ENCODE peak calls at places on chromosomes 13 and 19, in six cellular contexts. A, F, O, Q, L and N are unnamed samples. For H3K4me1, the result is how much of the 10 kb centered on the place peaks cover.

GRCh38 chr13:48194392-48194754 is 38.6 kb upstream of the ITM2B start:
- DNase-seq in Q (peak), O (no peak), F (no peak), A (no peak), L (no peak), N (no peak)

GRCh38 chr19:28208745-28209144 is 1004.2 kb downstream of the UQCRFS1 start:
- DNase-seq in O (no peak), A (no peak), F (no peak), L (no peak), Q (no peak), N (no peak)

GRCh38 chr13:67069117-67069767 is 160.9 kb downstream of the PCDH9 start:
- DNase-seq in A (no peak), O (no peak), F (no peak), L (no peak), Q (peak), N (no peak)

GRCh38 chr19:58196911-58197616 is 14.2 kb downstream of the ZNF274 start:
- DNase-seq in A (no peak), F (no peak), O (no peak), Q (peak), L (no peak), N (no peak)

GRCh38 chr13:36163809-36164308 is 32.7 kb upstream of the DCLK1 start:
- DNase-seq in Q (peak), A (peak), L (peak), F (no peak), O (peak), N (peak)

GRCh38 chr13:95122063-95122462 is 179.2 kb downstream of the ABCC4 start:
- DNase-seq in F (no peak), A (no peak), O (no peak), L (no peak), Q (no peak), N (no peak)

GRCh38 chr13:45339399-45339798 is 1.6 kb downstream of the TPT1 start:
- DNase-seq in O (no peak), Q (no peak), L (no peak), F (no peak), A (no peak), N (no peak)

GRCh38 chr19:40596608-40597328 is 4.4 kb upstream of the LTBP4 start:
- DNase-seq in L (peak), Q (peak), O (peak), A (peak), F (no peak), N (no peak)

GRCh38 chr19:17450264-17451075 is 2.0 kb upstream of the TMEM221 start:
- DNase-seq in L (no peak), A (no peak), O (no peak), Q (no peak), F (no peak), N (peak)

GRCh38 chr19:49106648-49107135 is 7.5 kb upstream of the LIN7B start:
- DNase-seq in A (peak), F (no peak), Q (peak), O (no peak), L (no peak), N (no peak)

GRCh38 chr19:19224852-19225494 is 13.2 kb downstream of the NCAN start:
- DNase-seq in A (peak), L (peak), F (peak), Q (peak), O (peak), N (no peak)

GRCh38 chr13:99884913-99885312 is 86.7 kb downstream of the ZIC5 start:
- DNase-seq in F (no peak), O (no peak), L (no peak), A (no peak), Q (no peak), N (no peak)

GRCh38 chr13:68727788-68728187 is 1379.8 kb upstream of the ATXN8OS start:
- DNase-seq in Q (no peak), F (no peak), A (no peak), L (no peak), O (no peak), N (no peak)

GRCh38 chr13:36074659-36075058 is 56.5 kb downstream of the DCLK1 start:
- DNase-seq in F (no peak), A (no peak), L (no peak), Q (peak), O (no peak), N (no peak)

GRCh38 chr13:19173752-19174151 is 7.9 kb downstream of the TUBA3C start:
- DNase-seq in F (no peak), Q (no peak), A (no peak), L (no peak), O (no peak), N (no peak)

GRCh38 chr13:112168771-112169170 is 101.8 kb downstream of the SOX1 start:
- DNase-seq in F (no peak), L (no peak), Q (no peak), O (no peak), A (peak), N (no peak)

DNA sequence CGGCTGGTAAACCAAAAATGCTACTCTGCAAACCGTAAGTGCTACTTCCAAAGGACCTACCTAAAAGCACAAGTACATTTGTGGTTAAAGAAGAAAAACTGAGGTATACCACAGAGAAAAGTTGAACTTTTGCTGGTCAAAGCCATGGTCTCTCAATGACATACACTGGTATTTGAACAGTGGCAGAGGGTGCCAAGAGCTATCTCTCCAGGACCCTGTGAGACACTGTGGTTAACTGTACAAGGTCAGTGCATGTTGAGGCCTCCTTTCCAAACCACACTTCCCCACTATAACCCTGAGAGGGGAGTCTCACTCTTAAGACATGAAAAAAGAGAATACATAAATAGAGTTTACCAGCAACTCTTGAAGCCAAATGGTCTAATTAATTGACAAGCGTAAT is 49.5 kb downstream of the COL4A1 start:
- DNase-seq in A (no peak), Q (no peak), L (no peak), F (no peak), O (no peak), N (no peak)
- H3K4me1 ChIP-seq in A (under half), Q (under half), L (under half), F (under half), O (half or more), N (under half)

DNA sequence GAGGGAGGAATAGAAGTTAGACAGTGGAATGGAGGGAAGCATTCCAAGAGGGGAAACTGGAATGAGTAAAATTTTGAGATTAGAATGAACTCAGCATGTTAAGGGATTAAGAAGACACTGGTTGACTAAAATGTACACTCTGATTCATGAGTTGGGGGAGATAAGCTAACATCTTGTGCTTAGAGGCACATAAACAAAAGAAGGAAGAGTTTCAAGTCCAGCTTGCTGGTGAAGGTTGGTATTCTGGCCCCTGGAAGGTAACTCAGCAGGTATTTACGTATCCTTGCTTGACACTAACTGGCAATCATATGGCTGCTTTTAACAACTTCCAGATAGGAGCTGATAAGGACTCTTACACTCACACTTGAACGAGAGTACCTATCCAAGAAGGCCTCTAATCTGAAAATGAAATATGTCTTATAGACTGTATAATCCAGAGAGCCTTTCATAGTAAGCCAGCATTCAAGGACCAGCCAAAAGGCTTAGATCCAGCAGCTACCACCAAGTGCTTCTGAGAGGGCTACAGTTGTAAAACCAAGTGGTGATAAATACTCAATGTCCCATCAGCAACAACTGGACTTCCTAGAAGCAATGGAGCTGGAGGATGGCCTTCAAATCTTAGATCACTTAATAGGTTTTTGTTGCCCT is 149.7 kb upstream of the SERP2 start:
- DNase-seq in F (no peak), Q (no peak), O (no peak), L (no peak), A (no peak), N (no peak)
- H3K27ac ChIP-seq in F (peak), Q (no peak), O (peak), L (peak), A (no peak), N (no peak)

GRCh38 chr19:39399684-39400465 is 6.8 kb upstream of the ZFP36 start:
- DNase-seq in Q (no peak), O (no peak), L (no peak), F (no peak), A (peak), N (no peak)
- H3K4me1 ChIP-seq in Q (under half), O (half or more), L (under half), F (under half), A (under half), N (under half)

DNA sequence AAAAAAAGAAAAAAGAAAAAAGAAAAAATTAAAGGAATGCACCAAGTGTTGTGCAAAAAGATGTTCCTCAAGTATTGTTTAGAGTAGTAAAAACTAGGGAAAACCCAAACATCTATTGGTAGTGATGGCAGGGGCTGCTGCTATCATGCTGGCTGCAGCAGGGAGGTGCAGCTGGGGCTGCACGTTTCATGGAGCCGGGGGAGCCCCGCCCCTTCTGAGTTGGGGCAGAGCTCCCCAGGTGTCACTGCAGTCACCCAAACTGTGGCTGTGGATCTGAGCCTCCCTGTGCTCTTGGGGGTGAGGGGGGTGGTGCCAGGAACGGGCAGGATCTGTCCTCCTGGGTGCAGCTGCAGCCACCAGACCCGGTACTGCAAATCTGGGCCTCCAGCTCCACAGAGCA is 11.5 kb upstream of the UBE2S start:
- DNase-seq in Q (no peak), F (no peak), A (no peak), L (no peak), O (no peak), N (no peak)
- H3K27ac ChIP-seq in Q (no peak), F (no peak), A (no peak), L (no peak), O (no peak), N (no peak)

DNA sequence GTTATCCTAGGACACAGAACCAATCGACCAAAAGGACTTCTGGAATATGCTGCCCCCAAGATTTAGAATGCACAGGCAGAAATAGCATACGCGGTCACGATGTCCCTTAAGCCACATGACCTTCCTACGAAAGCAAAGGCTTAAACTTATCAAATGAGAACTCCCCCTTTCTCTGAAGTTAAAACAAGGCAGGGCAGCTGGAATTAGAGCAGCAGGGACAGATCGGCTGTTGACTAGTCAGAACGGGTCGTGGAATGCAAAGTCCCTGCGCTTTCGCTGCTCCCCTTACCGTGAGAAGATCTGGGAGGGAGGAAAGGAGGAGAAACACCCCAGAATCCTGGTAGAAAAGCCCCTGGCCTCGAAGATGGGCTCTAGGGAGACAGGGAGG is 799 bp upstream of the USPL1 start:
- DNase-seq in Q (peak), A (no peak), L (peak), F (peak), O (peak), N (no peak)
- H3K4me1 ChIP-seq in Q (under half), A (under half), L (under half), F (under half), O (under half), N (under half)

GRCh38 chr19:46610413-46610775 is 9.3 kb downstream of the CALM3 start:
- DNase-seq in Q (no peak), A (no peak), L (peak), F (no peak), O (no peak), N (no peak)
- H3K27ac ChIP-seq in Q (peak), A (no peak), L (no peak), F (peak), O (no peak), N (no peak)

DNA sequence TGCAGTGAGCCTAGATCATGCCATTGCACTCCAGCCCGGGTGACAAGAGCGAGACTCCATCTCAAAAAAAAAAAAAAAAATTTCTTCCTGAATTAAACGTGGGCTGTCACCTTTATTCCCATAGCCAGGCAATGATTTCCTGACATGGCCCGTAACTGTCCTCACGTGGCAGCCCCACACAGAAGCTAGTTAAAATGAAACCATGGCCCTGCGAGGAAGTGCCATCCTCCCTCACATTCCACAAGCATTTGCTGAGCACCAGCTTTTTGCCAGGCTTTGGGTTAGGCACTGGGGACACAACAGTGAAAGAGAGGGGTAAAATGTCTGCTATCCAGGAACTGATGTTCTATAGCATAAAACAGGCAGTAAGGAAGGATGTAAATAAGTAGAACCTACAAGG is 13.2 kb upstream of the FBXO27 start:
- DNase-seq in Q (no peak), F (no peak), O (no peak), A (no peak), L (no peak), N (no peak)
- H3K4me1 ChIP-seq in Q (under half), F (under half), O (under half), A (under half), L (under half), N (under half)